ENCODE peak calls at places on chromosomes 5 and 9, in ten cellular contexts. A is epithelial cell of proximal tubule; Y is AG04449; C is transverse colon; H is CD8-positive, alpha-beta T cell; X is AG10803; O is GM20000; J is heart right ventricle; R is GM06990; I is coronary artery. G is an unnamed sample.
A peak's percentile ranks its signal among the peaks of the same experiment; 100 is the strongest.

GRCh38 chr5:43313854-43314457 is 744 bp upstream of the HMGCS1 start:
- DNase-seq in J (peak; percentile 14), I (no peak), O (no peak), C (no peak), A (no peak), X (no peak), R (no peak), H (no peak), Y (no peak), G (no peak)

GRCh38 chr5:14213253-14213652 is 70.1 kb downstream of the TRIO start:
- DNase-seq in I (no peak), Y (no peak), R (no peak), C (no peak), O (no peak), X (no peak), J (no peak), A (no peak), H (no peak), G (no peak)

GRCh38 chr5:89338935-89339334 is 456.0 kb upstream of the MEF2C start:
- DNase-seq in I (no peak), X (peak; percentile 96), H (no peak), R (no peak), O (no peak), C (no peak), Y (peak; percentile 59), A (no peak), J (no peak), G (no peak)

GRCh38 chr5:14834584-14835540 is 36.7 kb downstream of the ANKH start:
- DNase-seq in X (no peak), A (no peak), H (no peak), O (no peak), R (no peak), I (no peak), Y (no peak), J (no peak), C (no peak), G (no peak)

GRCh38 chr9:110284211-110284849 is 28.0 kb upstream of the TXN start:
- DNase-seq in J (no peak), H (no peak), O (no peak), C (peak; percentile 37), A (no peak), X (no peak), R (no peak), I (no peak), Y (no peak), G (no peak)

GRCh38 chr5:34734321-34734720 is 78.2 kb downstream of the RAI14 start:
- DNase-seq in J (no peak), C (no peak), Y (no peak), X (no peak), A (no peak), R (no peak), I (no peak), O (no peak), H (no peak), G (no peak)

GRCh38 chr5:178699854-178700253 is 30.6 kb downstream of the ZNF354A start:
- DNase-seq in A (no peak), J (no peak), O (no peak), X (no peak), C (no peak), H (no peak), R (no peak), Y (no peak), I (no peak), G (no peak)

GRCh38 chr9:82799300-82799699 is 263.6 kb downstream of the RASEF start:
- DNase-seq in J (no peak), I (no peak), Y (no peak), A (no peak), H (no peak), R (no peak), X (no peak), O (no peak), C (no peak), G (no peak)

GRCh38 chr5:40995816-40996586 is 75.1 kb downstream of the MROH2B start:
- DNase-seq in J (no peak), A (peak; percentile 50), O (no peak), H (no peak), X (no peak), C (no peak), I (no peak), Y (no peak), R (no peak), G (no peak)

GRCh38 chr5:173925449-173926071 is 37.4 kb downstream of the CPEB4 start:
- DNase-seq in A (no peak), H (peak; percentile 48), X (peak; percentile 23), I (no peak), J (peak; percentile 41), O (peak; percentile 28), Y (no peak), R (no peak), C (peak; percentile 55), G (no peak)

GRCh38 chr5:60959156-60959555 is 14.2 kb downstream of the NDUFAF2 start:
- DNase-seq in I (no peak), O (no peak), X (peak; percentile 29), Y (no peak), H (no peak), J (no peak), R (no peak), C (no peak), A (no peak), G (no peak)
- TF ChIP-seq CTCF in I (no peak), O (no peak), X (peak; percentile 52), Y (no peak), H (peak; percentile 61), J (no peak), R (no peak), C (peak; percentile 28), A (no peak), G (peak; percentile 62)

GRCh38 chr9:9914174-9914573 is 698.6 kb downstream of the PTPRD start:
- DNase-seq in I (no peak), R (no peak), O (no peak), X (no peak), J (no peak), C (no peak), A (no peak), Y (no peak), H (no peak), G (no peak)
- TF ChIP-seq CTCF in I (no peak), R (no peak), O (no peak), X (no peak), J (no peak), C (no peak), A (no peak), Y (no peak), H (no peak), G (no peak)

GRCh38 chr5:77015938-77016569 is 14.2 kb upstream of the AGGF1 start:
- DNase-seq in H (no peak), I (no peak), C (no peak), R (no peak), O (peak; percentile 25), Y (peak; percentile 4), A (no peak), X (peak; percentile 56), J (peak; percentile 7), G (no peak)
- TF ChIP-seq CTCF in H (peak; percentile 18), I (no peak), C (peak; percentile 17), R (peak; percentile 25), O (peak; percentile 8), Y (no peak), A (peak; percentile 61), X (peak; percentile 50), J (no peak), G (peak; percentile 58)

DNA sequence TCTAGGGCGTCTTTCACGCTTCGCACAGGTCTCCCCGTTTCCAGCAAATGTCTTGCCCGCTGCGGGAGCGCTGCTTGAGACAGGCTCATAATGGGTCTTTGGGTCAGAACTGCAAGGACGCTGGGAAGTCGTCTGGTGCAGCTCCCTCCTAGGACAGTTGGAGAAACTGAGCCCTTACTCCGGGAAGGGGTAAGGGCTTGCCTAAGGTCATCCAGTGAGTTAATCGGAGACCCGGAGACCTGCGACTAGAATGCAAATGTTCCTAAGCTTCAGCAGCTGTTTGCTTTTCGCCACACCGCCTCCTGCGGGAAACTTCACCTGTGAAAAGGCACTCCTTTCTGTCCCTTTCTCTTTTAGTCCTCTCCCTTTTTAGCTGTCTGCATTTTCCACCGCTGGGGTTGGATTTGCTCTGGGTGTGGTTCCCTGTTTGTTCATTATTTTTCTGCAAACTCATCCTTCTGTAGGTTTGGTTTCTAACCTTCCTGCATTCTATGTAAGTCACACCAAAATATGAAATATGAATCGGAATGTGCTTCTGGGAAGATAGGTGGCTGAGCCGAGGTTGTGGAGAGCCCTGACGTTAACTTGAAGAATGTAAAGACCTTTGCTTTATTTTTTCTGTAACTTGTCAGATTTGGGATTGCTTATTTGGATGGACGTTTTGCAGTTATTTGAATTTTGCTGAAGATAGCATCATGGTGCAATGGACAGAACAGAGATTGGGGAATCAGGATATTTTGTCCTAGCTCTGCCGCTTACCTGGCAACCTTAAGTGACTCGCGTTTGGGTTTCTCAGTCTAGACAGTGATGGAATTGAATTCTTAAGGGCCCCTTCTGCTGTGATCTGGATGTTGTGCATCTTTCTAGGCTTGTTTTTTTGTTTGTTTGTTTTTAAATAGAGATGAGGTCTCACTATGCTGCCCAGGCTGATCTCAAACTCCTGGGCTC is 909 bp downstream of the SLC36A1 start:
- DNase-seq in X (peak; percentile 2), A (no peak), O (no peak), J (peak; percentile 5), Y (no peak), C (peak; percentile 47), I (no peak), R (no peak), H (peak; percentile 19), G (no peak)
- TF ChIP-seq CTCF in X (no peak), A (peak; percentile 37), O (no peak), J (no peak), Y (peak; percentile 4), C (no peak), I (no peak), R (no peak), H (no peak), G (no peak)

GRCh38 chr9:99192786-99193465 is 28.8 kb downstream of the ALG2 start:
- DNase-seq in J (no peak), R (no peak), A (no peak), X (no peak), O (no peak), H (no peak), Y (no peak), I (no peak), C (no peak), G (no peak)
- TF ChIP-seq CTCF in J (no peak), R (no peak), A (peak; percentile 39), X (peak; percentile 34), O (no peak), H (no peak), Y (peak; percentile 20), I (no peak), C (no peak), G (peak; percentile 33)

DNA sequence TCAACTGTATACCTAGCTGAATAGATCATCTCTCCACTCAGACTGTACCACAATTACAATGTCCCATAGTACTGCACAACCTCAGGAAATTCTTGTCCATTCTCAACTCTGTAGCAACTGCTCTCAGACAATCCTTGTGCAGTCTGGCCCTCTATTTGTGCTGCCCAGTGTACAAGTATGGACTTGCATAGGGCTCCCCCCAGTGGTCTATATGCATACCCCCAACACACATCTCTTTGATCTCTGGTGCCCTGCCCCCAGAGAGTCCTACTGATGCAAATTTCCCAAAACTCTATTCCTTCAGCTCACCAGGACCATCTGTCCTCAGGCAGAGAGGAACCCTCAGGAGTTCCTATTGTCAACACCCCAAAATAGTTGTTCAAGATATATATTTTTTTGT is 205.3 kb downstream of the SLCO4C1 start:
- DNase-seq in I (no peak), X (no peak), Y (no peak), C (no peak), O (peak; percentile 14), H (no peak), J (no peak), A (no peak), R (no peak), G (no peak)
- TF ChIP-seq CTCF in I (no peak), X (no peak), Y (no peak), C (peak; percentile 31), O (peak; percentile 40), H (no peak), J (no peak), A (peak; percentile 65), R (peak; percentile 59), G (peak; percentile 67)

GRCh38 chr9:27714388-27714787 is 141.1 kb upstream of the C9orf72 start:
- DNase-seq in O (no peak), R (no peak), I (no peak), J (no peak), Y (no peak), X (no peak), H (no peak), A (no peak), C (no peak), G (no peak)
- TF ChIP-seq CTCF in O (no peak), R (no peak), I (no peak), J (no peak), Y (no peak), X (no peak), H (no peak), A (peak; percentile 32), C (peak; percentile 10), G (peak; percentile 59)